ENCODE peak calls at places on chromosomes 4 and X, in eight cellular contexts. C is CD4-positive, CD25-positive, alpha-beta regulatory T cell; V is GM04504; Y is NCI-H1105; O is cardiac muscle cell; K is activated CD4-positive, alpha-beta memory T cell treated with anti-CD3 and anti-CD28 coated beads, Interleukin-2, amount 10 ng/mL, durations not matched to agents 7 days and 5 days; I is activated T-helper 1 cell treated with Interleukin-2 at 50 U/mL for 16 hours; P is pons. L is an unnamed sample.

GRCh38 chrX:10395179-10395578 is 225.2 kb downstream of the MID1 start:
- DNase-seq in C (no peak), V (no peak), Y (no peak), O (no peak), K (no peak), I (no peak), P (no peak), L (no peak)

GRCh38 chr4:100494166-100494565 is 23.7 kb downstream of the EMCN start:
- DNase-seq in C (no peak), V (peak), Y (no peak), O (no peak), K (no peak), I (no peak), P (no peak), L (no peak)

GRCh38 chr4:102585329-102585728 is 84.2 kb downstream of the NFKB1 start:
- DNase-seq in C (peak), V (no peak), Y (no peak), O (no peak), K (no peak), I (no peak), P (no peak), L (no peak)

GRCh38 chrX:48989483-48989882 is 12.6 kb downstream of the GRIPAP1 start:
- DNase-seq in C (no peak), V (no peak), Y (no peak), O (no peak), K (no peak), I (no peak), P (no peak), L (no peak)

GRCh38 chr4:140135529-140136021 is 18.4 kb downstream of the MAML3 start:
- DNase-seq in C (no peak), V (no peak), Y (peak), O (peak), K (no peak), I (no peak), P (peak), L (no peak)

GRCh38 chr4:24328711-24329110 is 255.6 kb downstream of the DHX15 start:
- DNase-seq in C (no peak), V (no peak), Y (no peak), O (no peak), K (no peak), I (no peak), P (peak), L (no peak)

GRCh38 chr4:4780634-4781287 is 78.7 kb upstream of the MSX1 start:
- DNase-seq in C (no peak), V (no peak), Y (no peak), O (no peak), K (no peak), I (no peak), P (no peak), L (no peak)

GRCh38 chr4:39655206-39655605 is 16.5 kb upstream of the SMIM14 start:
- DNase-seq in C (no peak), V (no peak), Y (no peak), O (no peak), K (no peak), I (no peak), P (no peak), L (no peak)

GRCh38 chr4:123606946-123607542 is 210.4 kb downstream of the SPRY1 start:
- DNase-seq in C (no peak), V (no peak), Y (no peak), O (no peak), K (no peak), I (no peak), P (peak), L (no peak)

L was measured in Jurkat, Clone E6-1.